ENCODE peak calls at places on chromosomes 1 and 21, in ten cellular contexts. X is CD4-positive, CD25-positive, alpha-beta regulatory T cell; S is psoas muscle; A is uterus; H is lung; C is mammary epithelial cell; G is cardiac fibroblast; O is brain microvascular endothelial cell; Y is left ventricle myocardium inferior; K is upper lobe of right lung. P is an unnamed sample.

GRCh38 chr1:59738591-59739015 is 76.1 kb upstream of the HOOK1 start:
- DNase-seq in X (no peak), S (no peak), A (no peak), H (no peak), C (no peak), G (peak), O (peak), Y (no peak), K (no peak), P (no peak)

GRCh38 chr1:212621043-212621829 is 12.7 kb downstream of the ATF3 start:
- DNase-seq in X (no peak), S (no peak), A (no peak), H (no peak), C (no peak), G (no peak), O (no peak), Y (no peak), K (no peak), P (peak)

GRCh38 chr1:8970870-8971337 is 25.2 kb downstream of the CA6 start:
- DNase-seq in X (no peak), S (no peak), A (no peak), H (no peak), C (no peak), G (no peak), O (no peak), Y (no peak), K (no peak), P (peak)

GRCh38 chr1:17183388-17184160 is 21.4 kb upstream of the PADI1 start:
- DNase-seq in X (no peak), S (no peak), A (no peak), H (no peak), C (no peak), G (no peak), O (no peak), Y (no peak), K (no peak), P (no peak)

GRCh38 chr1:201267481-201268229 is 15.7 kb upstream of the PKP1 start:
- DNase-seq in X (no peak), S (no peak), A (no peak), H (peak), C (peak), G (no peak), O (peak), Y (no peak), K (no peak), P (no peak)

GRCh38 chr1:75127916-75128717 is 6.1 kb upstream of the LHX8 start:
- DNase-seq in X (no peak), S (no peak), A (no peak), H (no peak), C (no peak), G (no peak), O (no peak), Y (no peak), K (no peak), P (no peak)

GRCh38 chr1:181318022-181318857 is 165.1 kb upstream of the CACNA1E start:
- DNase-seq in X (no peak), S (no peak), A (no peak), H (no peak), C (no peak), G (no peak), O (no peak), Y (no peak), K (no peak), P (no peak)

GRCh38 chr1:12552111-12552888 is 65.7 kb downstream of the DHRS3 start:
- DNase-seq in X (no peak), S (no peak), A (no peak), H (no peak), C (no peak), G (no peak), O (no peak), Y (no peak), K (peak), P (no peak)

GRCh38 chr1:3695326-3696217 is 43.3 kb downstream of the TP73 start:
- DNase-seq in X (no peak), S (no peak), A (no peak), H (peak), C (no peak), G (peak), O (peak), Y (peak), K (peak), P (no peak)

GRCh38 chr1:54069792-54070548 is 16.6 kb downstream of the TCEANC2 start:
- DNase-seq in X (no peak), S (no peak), A (no peak), H (no peak), C (peak), G (peak), O (peak), Y (no peak), K (no peak), P (peak)

GRCh38 chr21:29092102-29092959 is 18.9 kb upstream of the CCT8 start:
- DNase-seq in X (no peak), S (no peak), A (no peak), H (no peak), C (peak), G (peak), O (peak), Y (no peak), K (no peak), P (no peak)

GRCh38 chr1:225688345-225688744 is 35.4 kb upstream of the ENAH start:
- DNase-seq in X (no peak), S (no peak), A (no peak), H (no peak), C (no peak), G (no peak), O (no peak), Y (no peak), K (no peak), P (no peak)

GRCh38 chr1:35935436-35935835 is 4.5 kb downstream of the AGO3 start:
- DNase-seq in X (no peak), S (no peak), A (no peak), H (no peak), C (no peak), G (peak), O (no peak), Y (no peak), K (no peak), P (no peak)

GRCh38 chr1:25018878-25019277 is 88.8 kb upstream of the RUNX3 start:
- DNase-seq in X (no peak), S (no peak), A (no peak), H (no peak), C (no peak), G (no peak), O (no peak), Y (no peak), K (no peak), P (no peak)
- H3K4me3 ChIP-seq in X (no peak), S (no peak), A (no peak), H (no peak), C (no peak), G (no peak), O (no peak), Y (no peak), K (no peak), P (no peak)

DNA sequence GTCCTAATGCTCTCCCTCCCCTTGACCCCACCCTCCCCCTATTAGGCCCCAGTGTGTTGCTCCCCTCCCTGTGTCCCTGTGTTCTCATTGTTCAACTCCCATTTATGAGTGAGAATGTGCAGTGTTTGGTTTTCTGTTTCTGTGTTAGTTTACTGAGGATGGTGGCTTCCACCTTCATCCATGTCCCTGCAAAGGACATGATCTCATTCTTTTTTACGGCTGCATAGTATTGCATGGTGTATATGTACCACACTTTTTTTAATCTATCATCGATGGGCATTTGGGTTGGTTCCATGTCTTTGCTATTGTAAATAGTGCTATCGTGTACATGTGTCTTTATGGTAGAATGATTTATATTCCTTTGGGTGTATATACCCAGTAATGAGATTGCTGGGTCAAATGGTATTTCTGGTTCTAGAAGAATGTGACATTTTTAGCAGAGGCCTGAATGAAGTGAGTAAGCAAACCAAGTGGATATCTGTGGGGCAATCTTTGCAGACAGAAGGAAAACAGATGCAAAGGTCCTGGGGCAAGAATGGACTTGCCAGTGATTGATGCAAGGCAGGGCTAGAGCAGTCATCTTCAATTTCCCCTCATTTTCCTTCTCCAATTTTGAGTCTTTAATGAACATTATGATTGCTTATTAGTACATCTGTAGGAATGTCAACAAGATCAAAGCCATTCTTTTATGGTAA is 50.2 kb downstream of the UBE4B start:
- DNase-seq in X (no peak), S (no peak), A (no peak), H (no peak), C (peak), G (no peak), O (peak), Y (no peak), K (no peak), P (no peak)
- H3K4me3 ChIP-seq in X (no peak), S (no peak), A (no peak), H (no peak), C (no peak), G (no peak), O (no peak), Y (no peak), K (no peak), P (no peak)

DNA sequence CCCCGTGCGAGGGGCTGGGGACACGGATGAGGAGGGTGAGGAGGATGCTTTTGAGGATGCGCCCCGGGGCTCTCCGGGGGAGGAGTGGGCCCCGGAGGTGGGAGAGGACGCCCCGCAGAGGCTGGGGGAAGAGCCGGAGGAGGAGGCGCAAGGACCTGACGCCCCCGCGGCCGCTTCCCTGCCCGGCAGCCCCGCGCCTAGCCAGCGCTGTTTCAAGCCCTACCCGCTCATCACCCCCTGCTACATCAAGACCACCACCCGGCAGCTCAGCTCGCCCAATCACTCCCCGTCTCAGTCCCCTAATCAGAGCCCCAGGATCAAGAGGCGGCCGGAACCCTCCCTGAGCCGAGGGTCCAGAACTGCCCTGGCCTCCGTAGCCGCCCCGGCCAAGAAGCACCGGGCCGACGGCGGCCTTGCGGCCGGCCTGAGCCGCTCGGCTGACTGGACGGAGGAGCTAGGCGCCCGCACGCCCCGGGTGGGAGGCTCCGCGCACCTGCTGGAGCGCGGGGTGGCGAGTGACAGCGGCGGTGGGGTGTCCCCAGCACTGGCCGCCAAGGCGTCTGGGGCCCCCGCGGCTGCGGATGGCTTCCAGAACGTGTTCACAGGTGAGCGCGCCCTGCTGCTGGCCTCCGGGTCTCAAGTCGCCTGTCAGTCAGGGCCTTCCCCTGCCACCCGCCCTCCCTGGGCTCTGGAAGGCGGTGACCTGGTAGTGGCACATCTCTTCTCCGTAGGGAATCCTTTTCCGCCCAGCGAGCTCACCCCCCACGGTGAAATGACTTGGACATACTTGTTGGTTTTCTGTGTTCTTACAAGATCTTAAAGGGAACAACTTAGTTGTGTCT is 1.7 kb downstream of the FMN2 start:
- DNase-seq in X (no peak), S (no peak), A (no peak), H (no peak), C (no peak), G (no peak), O (peak), Y (no peak), K (no peak), P (no peak)
- H3K4me3 ChIP-seq in X (no peak), S (peak), A (peak), H (no peak), C (no peak), G (peak), O (peak), Y (peak), K (peak), P (no peak)

DNA sequence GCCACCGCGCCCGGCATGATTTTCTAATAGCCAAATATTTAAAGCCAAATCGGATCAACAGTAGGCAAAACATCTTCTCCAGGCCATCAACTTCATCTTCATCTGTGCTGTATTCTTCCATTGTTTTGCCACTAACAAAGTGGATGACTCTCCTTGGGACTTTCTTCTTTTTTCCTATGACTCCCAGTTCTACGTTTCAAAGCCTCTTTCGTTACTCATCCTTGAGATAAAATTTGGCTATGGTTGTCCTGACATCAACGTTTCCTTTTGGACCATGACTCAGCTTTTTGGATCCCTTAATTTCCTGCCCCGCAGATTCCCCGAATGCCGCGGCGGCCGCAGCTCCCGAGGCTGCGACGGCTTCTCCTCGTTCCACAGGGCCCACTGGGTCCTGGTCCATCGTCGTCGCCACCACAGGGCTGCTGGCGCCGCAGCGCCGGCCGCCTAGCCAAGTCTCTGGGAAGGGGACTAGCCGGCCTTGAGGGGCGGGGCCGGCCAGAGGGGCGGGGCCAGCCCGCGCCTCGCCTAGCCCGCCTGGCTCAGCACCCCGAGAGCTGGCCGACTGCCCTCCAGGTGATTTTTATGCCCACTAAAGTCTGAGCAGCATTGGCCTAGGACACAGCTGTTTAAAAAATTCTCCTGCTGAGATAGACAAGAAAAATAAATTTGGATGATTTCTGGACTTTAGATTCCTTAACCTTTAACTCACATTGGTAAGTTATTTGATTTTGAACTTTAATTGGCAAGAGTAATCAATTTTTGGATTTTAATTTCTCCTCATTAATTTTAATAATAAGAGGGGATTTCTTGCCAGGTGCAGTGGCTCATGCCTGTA is 93.9 kb downstream of the ADCY10 start:
- DNase-seq in X (no peak), S (peak), A (peak), H (peak), C (peak), G (peak), O (peak), Y (peak), K (peak), P (no peak)
- H3K4me3 ChIP-seq in X (no peak), S (peak), A (peak), H (no peak), C (peak), G (no peak), O (peak), Y (peak), K (peak), P (no peak)

DNA sequence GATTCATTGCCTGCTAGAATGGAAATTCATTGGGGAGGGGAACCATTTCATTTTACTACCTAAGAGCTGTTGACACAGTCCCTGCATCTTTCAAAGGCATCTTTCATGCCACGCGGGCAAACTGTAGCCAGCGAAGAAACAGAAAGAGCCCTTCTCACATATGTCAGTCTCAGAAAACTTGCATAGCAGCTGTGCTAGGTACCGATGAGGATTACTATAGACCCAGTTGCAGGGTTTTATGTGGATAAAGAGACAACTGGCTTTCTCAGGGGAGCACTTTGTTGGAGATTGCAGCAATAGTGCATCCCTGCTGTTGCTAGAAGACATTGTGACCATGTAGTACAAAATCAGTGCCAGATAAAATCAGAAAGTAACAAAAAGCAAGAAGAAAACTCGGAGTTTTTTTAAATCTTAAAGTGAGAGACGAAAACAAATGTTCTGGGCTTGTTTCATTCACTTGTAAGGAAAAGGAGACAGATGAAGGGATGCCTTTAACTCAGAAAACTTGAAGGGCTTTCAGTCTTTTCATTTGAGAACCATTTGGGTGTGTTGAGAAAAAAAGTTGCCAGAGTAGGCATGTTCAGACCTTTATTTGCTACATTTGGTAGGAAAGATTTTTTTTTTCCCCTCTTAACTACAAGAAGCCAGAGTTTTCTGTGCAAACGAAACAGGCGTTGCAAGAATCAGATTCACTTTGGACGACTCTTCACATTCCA is 804.1 kb downstream of the USP25 start:
- DNase-seq in X (no peak), S (no peak), A (no peak), H (no peak), C (no peak), G (no peak), O (no peak), Y (no peak), K (no peak), P (no peak)
- H3K4me3 ChIP-seq in X (no peak), S (peak), A (peak), H (peak), C (peak), G (peak), O (peak), Y (peak), K (peak), P (no peak)

DNA sequence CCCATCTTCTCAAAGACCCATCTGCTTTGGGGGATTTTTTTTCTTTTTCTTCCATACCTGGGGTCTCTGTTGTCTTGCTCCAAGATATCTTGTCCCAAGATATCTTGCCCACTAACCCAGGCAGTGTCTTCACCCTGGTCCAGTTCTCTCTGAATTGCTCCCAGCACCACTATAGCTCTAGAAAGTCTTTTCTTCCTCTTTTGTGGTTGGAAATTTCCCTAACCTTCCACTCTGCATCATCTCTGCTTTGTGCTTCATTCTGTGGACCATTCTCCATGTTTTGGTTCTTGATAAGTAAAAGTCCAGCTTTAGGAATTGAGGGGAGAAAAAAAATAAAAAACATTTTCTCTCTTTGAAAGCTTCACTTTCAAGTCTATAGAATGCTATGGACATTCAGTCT is 20.9 kb downstream of the STYXL2 start:
- DNase-seq in X (no peak), S (no peak), A (no peak), H (no peak), C (no peak), G (no peak), O (no peak), Y (no peak), K (no peak), P (no peak)
- H3K4me3 ChIP-seq in X (no peak), S (no peak), A (no peak), H (no peak), C (no peak), G (no peak), O (no peak), Y (no peak), K (no peak), P (no peak)

GRCh38 chr1:29977550-29977949 is 741.2 kb downstream of the PTPRU start:
- DNase-seq in X (no peak), S (no peak), A (no peak), H (no peak), C (no peak), G (no peak), O (no peak), Y (no peak), K (no peak), P (no peak)
- H3K4me3 ChIP-seq in X (no peak), S (no peak), A (no peak), H (no peak), C (no peak), G (no peak), O (no peak), Y (no peak), K (no peak), P (no peak)

DNA sequence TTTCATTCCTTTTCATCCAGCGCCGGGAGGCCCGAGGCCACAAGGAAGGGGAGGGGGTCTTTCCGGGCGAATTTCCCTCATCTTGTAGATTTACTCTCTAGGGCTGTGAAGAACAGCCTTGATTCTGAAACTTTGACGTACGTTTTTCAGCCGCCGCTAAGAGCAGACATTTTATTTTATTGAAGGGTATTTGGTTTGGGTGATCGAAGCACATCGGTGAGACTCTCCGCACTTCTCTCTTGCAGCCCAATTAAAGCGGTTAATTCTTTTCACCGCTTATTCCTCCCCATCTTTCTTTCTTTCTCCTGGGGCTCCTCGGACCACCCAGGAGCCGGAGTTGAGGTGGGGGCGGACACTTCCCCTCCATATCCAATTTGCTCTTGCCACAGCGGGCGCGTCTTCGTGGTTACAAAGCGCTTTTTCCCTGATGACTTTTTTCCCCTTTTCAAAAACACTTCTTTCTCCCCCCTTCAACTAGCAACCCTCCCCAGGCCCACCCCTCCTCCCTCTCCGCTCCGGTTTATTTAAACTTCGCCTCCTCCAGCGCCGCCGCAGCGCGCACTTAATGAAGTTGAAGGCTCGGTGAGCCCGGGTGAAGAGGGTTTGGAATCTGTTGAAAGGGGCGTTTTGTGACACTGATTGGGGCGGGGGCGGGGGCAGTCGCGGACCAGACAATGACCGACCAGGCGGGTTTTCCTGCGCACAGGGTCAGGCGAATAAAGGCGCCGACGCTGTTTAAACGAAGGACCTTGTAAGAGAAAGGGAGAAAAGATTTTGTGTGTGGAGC is 5.9 kb downstream of the FOXD2 start:
- DNase-seq in X (no peak), S (no peak), A (no peak), H (no peak), C (no peak), G (no peak), O (no peak), Y (no peak), K (no peak), P (no peak)
- H3K4me3 ChIP-seq in X (no peak), S (no peak), A (no peak), H (no peak), C (no peak), G (no peak), O (no peak), Y (peak), K (no peak), P (no peak)

P was measured in Jurkat, Clone E6-1.